ENCODE peak calls at places on chromosomes 7 and 10, in seven cellular contexts. One of them, this sample, is unnamed.

GRCh38 chr10:113518415-113518814 is 34.4 kb upstream of the HABP2 start:
- DNase-seq in SK-N-SH: no peak
- DNase-seq in astrocyte of the spinal cord: no peak
- DNase-seq in upper lobe of right lung: no peak
- DNase-seq in nephron progenitor cell: no peak
- DNase-seq in CD4-positive, alpha-beta T cell: no peak
- DNase-seq in tibial artery: no peak
- DNase-seq in this sample: no peak

GRCh38 chr7:33743594-33743993 is 161.7 kb upstream of the BMPER start:
- DNase-seq in tibial artery: no peak
- DNase-seq in CD4-positive, alpha-beta T cell: no peak
- DNase-seq in SK-N-SH: no peak
- DNase-seq in astrocyte of the spinal cord: peak
- DNase-seq in nephron progenitor cell: no peak
- DNase-seq in upper lobe of right lung: no peak
- DNase-seq in this sample: no peak

GRCh38 chr10:121466424-121466823 is 131.8 kb downstream of the FGFR2 start:
- DNase-seq in astrocyte of the spinal cord: no peak
- DNase-seq in nephron progenitor cell: no peak
- DNase-seq in tibial artery: no peak
- DNase-seq in CD4-positive, alpha-beta T cell: no peak
- DNase-seq in SK-N-SH: no peak
- DNase-seq in upper lobe of right lung: no peak
- DNase-seq in this sample: no peak

GRCh38 chr10:75136346-75136745 is 24.9 kb downstream of the SAMD8 start:
- DNase-seq in nephron progenitor cell: no peak
- DNase-seq in SK-N-SH: no peak
- DNase-seq in tibial artery: no peak
- DNase-seq in astrocyte of the spinal cord: no peak
- DNase-seq in upper lobe of right lung: no peak
- DNase-seq in CD4-positive, alpha-beta T cell: no peak
- DNase-seq in this sample: no peak

GRCh38 chr10:110642980-110643655 is 1.0 kb upstream of the RBM20 start:
- DNase-seq in upper lobe of right lung: no peak
- DNase-seq in SK-N-SH: no peak
- DNase-seq in CD4-positive, alpha-beta T cell: no peak
- DNase-seq in tibial artery: no peak
- DNase-seq in astrocyte of the spinal cord: no peak
- DNase-seq in nephron progenitor cell: peak
- DNase-seq in this sample: no peak

GRCh38 chr7:71615017-71615416 is 483.1 kb downstream of the GALNT17 start:
- DNase-seq in nephron progenitor cell: no peak
- DNase-seq in tibial artery: peak
- DNase-seq in astrocyte of the spinal cord: no peak
- DNase-seq in CD4-positive, alpha-beta T cell: no peak
- DNase-seq in SK-N-SH: no peak
- DNase-seq in upper lobe of right lung: no peak
- DNase-seq in this sample: no peak

GRCh38 chr10:78320416-78320815 is 286.8 kb downstream of the RPS24 start:
- DNase-seq in nephron progenitor cell: no peak
- DNase-seq in tibial artery: no peak
- DNase-seq in astrocyte of the spinal cord: no peak
- DNase-seq in CD4-positive, alpha-beta T cell: no peak
- DNase-seq in SK-N-SH: no peak
- DNase-seq in upper lobe of right lung: no peak
- DNase-seq in this sample: no peak

GRCh38 chr10:63829573-63830149 is 308.5 kb downstream of the REEP3 start:
- DNase-seq in nephron progenitor cell: no peak
- DNase-seq in upper lobe of right lung: no peak
- DNase-seq in astrocyte of the spinal cord: no peak
- DNase-seq in SK-N-SH: no peak
- DNase-seq in tibial artery: no peak
- DNase-seq in CD4-positive, alpha-beta T cell: no peak
- DNase-seq in this sample: no peak

GRCh38 chr10:124468624-124469023 is 7.0 kb downstream of the LHPP start:
- DNase-seq in CD4-positive, alpha-beta T cell: no peak
- DNase-seq in tibial artery: no peak
- DNase-seq in astrocyte of the spinal cord: no peak
- DNase-seq in nephron progenitor cell: no peak
- DNase-seq in SK-N-SH: no peak
- DNase-seq in upper lobe of right lung: no peak
- DNase-seq in this sample: no peak

GRCh38 chr7:96311967-96312366 is 9.9 kb downstream of the SLC25A13 start:
- DNase-seq in astrocyte of the spinal cord: no peak
- DNase-seq in SK-N-SH: no peak
- DNase-seq in CD4-positive, alpha-beta T cell: no peak
- DNase-seq in upper lobe of right lung: no peak
- DNase-seq in nephron progenitor cell: no peak
- DNase-seq in tibial artery: peak
- DNase-seq in this sample: no peak

GRCh38 chr7:3243256-3243655 is 57.8 kb upstream of the SDK1 start:
- DNase-seq in nephron progenitor cell: no peak
- DNase-seq in tibial artery: no peak
- DNase-seq in upper lobe of right lung: no peak
- DNase-seq in CD4-positive, alpha-beta T cell: no peak
- DNase-seq in SK-N-SH: no peak
- DNase-seq in astrocyte of the spinal cord: no peak
- DNase-seq in this sample: no peak

GRCh38 chr10:80554050-80554449 is 16.3 kb downstream of the SH2D4B start:
- DNase-seq in CD4-positive, alpha-beta T cell: no peak
- DNase-seq in tibial artery: no peak
- DNase-seq in nephron progenitor cell: no peak
- DNase-seq in astrocyte of the spinal cord: no peak
- DNase-seq in upper lobe of right lung: no peak
- DNase-seq in SK-N-SH: no peak
- DNase-seq in this sample: no peak

GRCh38 chr10:28906934-28907333 is 229.6 kb downstream of the BAMBI start:
- DNase-seq in nephron progenitor cell: no peak
- DNase-seq in CD4-positive, alpha-beta T cell: no peak
- DNase-seq in astrocyte of the spinal cord: no peak
- DNase-seq in SK-N-SH: no peak
- DNase-seq in upper lobe of right lung: no peak
- DNase-seq in tibial artery: no peak
- DNase-seq in this sample: no peak

GRCh38 chr7:137670521-137671064 is 176.2 kb downstream of the DGKI start:
- DNase-seq in CD4-positive, alpha-beta T cell: no peak
- DNase-seq in upper lobe of right lung: no peak
- DNase-seq in astrocyte of the spinal cord: peak
- DNase-seq in tibial artery: no peak
- DNase-seq in nephron progenitor cell: no peak
- DNase-seq in SK-N-SH: peak
- DNase-seq in this sample: no peak

GRCh38 chr7:108609643-108610042 is 40.0 kb downstream of the DNAJB9 start:
- DNase-seq in upper lobe of right lung: no peak
- DNase-seq in astrocyte of the spinal cord: no peak
- DNase-seq in nephron progenitor cell: no peak
- DNase-seq in CD4-positive, alpha-beta T cell: no peak
- DNase-seq in SK-N-SH: no peak
- DNase-seq in tibial artery: no peak
- DNase-seq in this sample: no peak

GRCh38 chr10:121312582-121312981 is 285.7 kb downstream of the FGFR2 start:
- DNase-seq in tibial artery: no peak
- DNase-seq in CD4-positive, alpha-beta T cell: no peak
- DNase-seq in astrocyte of the spinal cord: no peak
- DNase-seq in upper lobe of right lung: no peak
- DNase-seq in SK-N-SH: peak
- DNase-seq in nephron progenitor cell: no peak
- DNase-seq in this sample: no peak

GRCh38 chr10:35194471-35194870 is 67.8 kb downstream of the CREM start:
- DNase-seq in SK-N-SH: no peak
- DNase-seq in upper lobe of right lung: no peak
- DNase-seq in astrocyte of the spinal cord: no peak
- DNase-seq in nephron progenitor cell: no peak
- DNase-seq in tibial artery: no peak
- DNase-seq in CD4-positive, alpha-beta T cell: no peak
- DNase-seq in this sample: no peak

GRCh38 chr10:35194906-35195305 is 68.3 kb downstream of the CREM start:
- DNase-seq in tibial artery: no peak
- DNase-seq in astrocyte of the spinal cord: peak
- DNase-seq in nephron progenitor cell: no peak
- DNase-seq in CD4-positive, alpha-beta T cell: no peak
- DNase-seq in upper lobe of right lung: no peak
- DNase-seq in SK-N-SH: peak
- DNase-seq in this sample: no peak

GRCh38 chr10:35191523-35191922 is 64.9 kb downstream of the CREM start:
- DNase-seq in upper lobe of right lung: no peak
- DNase-seq in nephron progenitor cell: no peak
- DNase-seq in CD4-positive, alpha-beta T cell: no peak
- DNase-seq in SK-N-SH: no peak
- DNase-seq in astrocyte of the spinal cord: no peak
- DNase-seq in tibial artery: peak
- DNase-seq in this sample: no peak

GRCh38 chr10:35192645-35193249 is 66.1 kb downstream of the CREM start:
- DNase-seq in upper lobe of right lung: no peak
- DNase-seq in CD4-positive, alpha-beta T cell: no peak
- DNase-seq in SK-N-SH: no peak
- DNase-seq in nephron progenitor cell: no peak
- DNase-seq in tibial artery: no peak
- DNase-seq in astrocyte of the spinal cord: no peak
- DNase-seq in this sample: no peak

DNA sequence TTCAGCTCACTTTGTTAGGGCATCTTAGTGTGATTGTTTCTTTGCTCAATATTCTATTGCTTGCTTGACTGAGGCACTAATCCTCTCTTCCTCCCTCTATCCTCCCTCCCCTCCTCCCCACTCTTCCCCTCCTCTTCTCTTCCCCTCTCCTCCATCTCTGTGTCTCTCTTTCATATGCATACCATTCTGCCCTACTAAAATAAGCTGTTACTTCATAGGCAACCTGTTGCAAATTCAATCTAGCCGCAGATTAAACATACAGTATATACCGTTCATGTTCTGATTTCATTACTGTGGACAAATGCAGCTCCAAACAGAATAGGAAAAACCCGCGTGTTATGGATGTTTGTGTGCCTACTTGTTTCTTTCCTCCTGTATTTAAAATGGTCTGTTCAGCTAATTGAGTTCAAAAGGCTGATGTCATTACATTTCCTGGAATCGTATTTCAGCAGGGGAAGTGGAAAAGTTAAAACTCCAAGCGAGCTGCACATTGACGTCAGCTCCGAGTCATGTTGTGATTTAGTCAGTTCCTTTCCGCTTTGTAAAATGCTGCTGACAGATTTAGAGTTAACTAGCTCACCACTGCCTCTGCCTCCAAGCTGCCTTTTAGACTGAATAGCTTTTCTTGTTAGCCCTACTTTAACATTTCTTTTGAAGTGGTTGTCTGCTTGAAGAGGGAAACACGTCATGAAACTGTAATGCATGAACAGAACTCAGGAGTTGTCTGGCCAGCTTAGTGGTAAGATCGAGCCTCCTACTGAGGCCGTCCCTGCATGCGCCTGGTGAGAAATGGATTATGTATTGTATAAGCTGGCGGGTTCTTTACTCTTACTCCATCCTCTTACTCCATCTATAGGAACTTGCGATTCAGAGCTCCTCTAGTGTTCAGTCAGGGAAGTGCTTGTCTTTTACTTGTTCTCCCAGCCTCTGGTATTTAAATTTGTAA is 69.0 kb downstream of the CREM start:
- DNase-seq in upper lobe of right lung: no peak
- DNase-seq in CD4-positive, alpha-beta T cell: peak
- DNase-seq in nephron progenitor cell: peak
- DNase-seq in astrocyte of the spinal cord: peak
- DNase-seq in tibial artery: peak
- DNase-seq in SK-N-SH: peak
- DNase-seq in this sample: no peak
- TF ChIP-seq CTCF in upper lobe of right lung: peak
- TF ChIP-seq CTCF in CD4-positive, alpha-beta T cell: peak
- TF ChIP-seq CTCF in nephron progenitor cell: peak
- TF ChIP-seq CTCF in astrocyte of the spinal cord: peak
- TF ChIP-seq CTCF in tibial artery: peak
- TF ChIP-seq CTCF in SK-N-SH: peak
- TF ChIP-seq CTCF in this sample: peak

DNA sequence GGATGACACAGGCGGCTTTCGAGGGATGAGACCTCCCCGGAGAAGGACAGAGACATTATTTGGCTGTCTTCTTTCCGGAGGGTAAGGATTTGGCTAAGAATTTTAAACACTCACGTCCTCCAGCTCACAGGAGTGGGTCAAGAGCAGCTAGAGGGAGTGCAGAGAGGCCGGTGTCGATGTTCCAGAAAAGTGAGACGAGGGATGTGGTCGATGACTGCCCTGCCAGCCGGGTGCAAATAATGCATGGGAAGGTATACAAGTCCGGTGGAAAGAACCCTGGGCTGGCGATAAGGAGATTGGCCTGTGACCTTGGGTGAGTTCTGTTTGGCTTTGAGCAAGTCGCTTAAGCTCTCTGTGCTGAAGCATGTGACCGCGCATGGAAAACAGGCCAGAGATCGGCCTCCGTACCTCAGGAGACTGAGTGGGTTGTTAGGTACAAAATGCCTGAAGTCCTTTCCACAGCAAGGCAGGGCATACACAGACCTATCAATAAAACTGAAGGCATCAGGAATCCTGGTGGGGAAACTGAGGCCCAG is 149.1 kb downstream of the UBE2H start:
- DNase-seq in nephron progenitor cell: no peak
- DNase-seq in CD4-positive, alpha-beta T cell: no peak
- DNase-seq in SK-N-SH: no peak
- DNase-seq in astrocyte of the spinal cord: no peak
- DNase-seq in upper lobe of right lung: no peak
- DNase-seq in tibial artery: no peak
- DNase-seq in this sample: peak
- TF ChIP-seq CTCF in nephron progenitor cell: no peak
- TF ChIP-seq CTCF in CD4-positive, alpha-beta T cell: no peak
- TF ChIP-seq CTCF in SK-N-SH: no peak
- TF ChIP-seq CTCF in astrocyte of the spinal cord: no peak
- TF ChIP-seq CTCF in upper lobe of right lung: no peak
- TF ChIP-seq CTCF in tibial artery: no peak
- TF ChIP-seq CTCF in this sample: no peak

GRCh38 chr10:85702768-85703167 is 663.8 kb downstream of the GRID1 start:
- DNase-seq in CD4-positive, alpha-beta T cell: no peak
- DNase-seq in nephron progenitor cell: no peak
- DNase-seq in tibial artery: no peak
- DNase-seq in SK-N-SH: no peak
- DNase-seq in astrocyte of the spinal cord: no peak
- DNase-seq in upper lobe of right lung: no peak
- DNase-seq in this sample: no peak
- TF ChIP-seq CTCF in CD4-positive, alpha-beta T cell: no peak
- TF ChIP-seq CTCF in nephron progenitor cell: no peak
- TF ChIP-seq CTCF in tibial artery: no peak
- TF ChIP-seq CTCF in SK-N-SH: no peak
- TF ChIP-seq CTCF in astrocyte of the spinal cord: no peak
- TF ChIP-seq CTCF in upper lobe of right lung: no peak
- TF ChIP-seq CTCF in this sample: no peak

GRCh38 chr7:139830292-139830691 is 1.2 kb downstream of the TBXAS1 start:
- DNase-seq in CD4-positive, alpha-beta T cell: no peak
- DNase-seq in SK-N-SH: no peak
- DNase-seq in tibial artery: no peak
- DNase-seq in upper lobe of right lung: no peak
- DNase-seq in nephron progenitor cell: no peak
- DNase-seq in astrocyte of the spinal cord: no peak
- DNase-seq in this sample: no peak
- TF ChIP-seq CTCF in CD4-positive, alpha-beta T cell: no peak
- TF ChIP-seq CTCF in SK-N-SH: no peak
- TF ChIP-seq CTCF in tibial artery: no peak
- TF ChIP-seq CTCF in upper lobe of right lung: no peak
- TF ChIP-seq CTCF in nephron progenitor cell: no peak
- TF ChIP-seq CTCF in astrocyte of the spinal cord: no peak
- TF ChIP-seq CTCF in this sample: no peak

GRCh38 chr7:158228131-158228530 is 359.5 kb downstream of the PTPRN2 start:
- DNase-seq in nephron progenitor cell: no peak
- DNase-seq in upper lobe of right lung: no peak
- DNase-seq in tibial artery: no peak
- DNase-seq in astrocyte of the spinal cord: no peak
- DNase-seq in CD4-positive, alpha-beta T cell: no peak
- DNase-seq in SK-N-SH: no peak
- DNase-seq in this sample: no peak
- TF ChIP-seq CTCF in nephron progenitor cell: no peak
- TF ChIP-seq CTCF in upper lobe of right lung: no peak
- TF ChIP-seq CTCF in tibial artery: no peak
- TF ChIP-seq CTCF in astrocyte of the spinal cord: no peak
- TF ChIP-seq CTCF in CD4-positive, alpha-beta T cell: no peak
- TF ChIP-seq CTCF in SK-N-SH: no peak
- TF ChIP-seq CTCF in this sample: no peak